ENCODE peak calls at places on chromosomes 2 and 18, in five cellular contexts. Q is IMR-90, L is adrenal gland, X is Karpas-422, J is mammary epithelial cell. I is an unnamed sample. For H3K27me3, the result is how much of the 10 kb centered on the place peaks cover.

GRCh38 chr2:178553047-178553446 is 72.8 kb downstream of the PLEKHA3 start:
- DNase-seq in Q (peak), X (no peak), L (no peak), J (peak), I (no peak)

GRCh38 chr2:174023591-174024523 is 58.7 kb upstream of the SP3 start:
- DNase-seq in L (no peak), Q (peak), J (peak), X (no peak), I (no peak)

GRCh38 chr2:6482256-6482655 is 383.5 kb downstream of the CMPK2 start:
- DNase-seq in L (no peak), J (no peak), Q (no peak), X (no peak), I (no peak)

GRCh38 chr2:189506514-189506976 is 65.3 kb downstream of the WDR75 start:
- DNase-seq in Q (peak), L (no peak), J (peak), X (no peak), I (no peak)

GRCh38 chr2:43125090-43125998 is 101.1 kb downstream of the ZFP36L2 start:
- DNase-seq in L (no peak), J (no peak), X (no peak), Q (no peak), I (no peak)

GRCh38 chr2:238709324-238709723 is 138.6 kb upstream of the TWIST2 start:
- DNase-seq in J (no peak), Q (no peak), X (no peak), L (no peak), I (no peak)

GRCh38 chr2:120778244-120778643 is 42.6 kb downstream of the GLI2 start:
- DNase-seq in L (no peak), X (no peak), Q (peak), J (no peak), I (no peak)

GRCh38 chr18:34801769-34802168 is 91.7 kb downstream of the DTNA start:
- DNase-seq in Q (peak), X (no peak), L (no peak), J (peak), I (no peak)

GRCh38 chr18:57544958-57545661 is 41.4 kb downstream of the FECH start:
- DNase-seq in J (no peak), Q (no peak), L (no peak), X (no peak), I (no peak)

GRCh38 chr2:11569636-11570035 is 35.8 kb downstream of the GREB1 start:
- DNase-seq in J (no peak), X (no peak), Q (no peak), L (no peak), I (no peak)

GRCh38 chr18:63155169-63155852 is 164.3 kb downstream of the BCL2 start:
- DNase-seq in Q (no peak), L (peak), J (no peak), X (peak), I (peak)

GRCh38 chr2:202771741-202772470 is 99.7 kb downstream of the ICA1L start:
- DNase-seq in X (no peak), J (no peak), L (peak), Q (peak), I (no peak)

GRCh38 chr18:12769644-12770440 is 67.0 kb downstream of the PSMG2 start:
- DNase-seq in Q (peak), L (no peak), X (no peak), J (no peak), I (no peak)

GRCh38 chr18:377088-377487 is 109.2 kb upstream of the THOC1 start:
- DNase-seq in J (no peak), Q (no peak), L (no peak), X (no peak), I (no peak)

GRCh38 chr2:229852565-229852964 is 69.2 kb downstream of the TRIP12 start:
- DNase-seq in X (no peak), L (peak), J (no peak), Q (peak), I (peak)

GRCh38 chr2:16722677-16723076 is 57.0 kb upstream of the CYRIA start:
- DNase-seq in Q (no peak), L (no peak), X (no peak), J (no peak), I (no peak)

GRCh38 chr2:85773692-85774091 is 19.9 kb downstream of the ATOH8 start:
- DNase-seq in J (no peak), Q (no peak), X (no peak), L (no peak), I (no peak)

GRCh38 chr2:40220177-40220925 is 231.5 kb downstream of the SLC8A1 start:
- DNase-seq in J (peak), X (no peak), Q (peak), L (no peak), I (no peak)

GRCh38 chr18:61183798-61184197 is 149.4 kb upstream of the CDH20 start:
- DNase-seq in J (no peak), X (no peak), Q (no peak), L (no peak), I (no peak)

GRCh38 chr2:165453672-165454071 is 15.8 kb upstream of the CSRNP3 start:
- DNase-seq in Q (no peak), J (no peak), X (no peak), L (no peak), I (no peak)

GRCh38 chr2:40168032-40168431 is 283.9 kb downstream of the SLC8A1 start:
- DNase-seq in Q (no peak), X (no peak), L (no peak), J (no peak), I (no peak)

GRCh38 chr2:33226546-33226945 is 249.9 kb upstream of the RASGRP3 start:
- DNase-seq in J (no peak), Q (no peak), L (no peak), X (no peak), I (no peak)

GRCh38 chr2:9069496-9069991 is 66.1 kb upstream of the MBOAT2 start:
- DNase-seq in X (no peak), J (no peak), L (no peak), Q (no peak), I (no peak)

GRCh38 chr2:204825054-204825453 is 279.8 kb downstream of the PARD3B start:
- DNase-seq in L (no peak), Q (peak), J (no peak), X (peak), I (no peak)

GRCh38 chr18:56696966-56697365 is 45.8 kb downstream of the WDR7 start:
- DNase-seq in J (peak), L (no peak), X (no peak), Q (peak), I (no peak)

GRCh38 chr2:233498126-233498525 is 68.5 kb downstream of the USP40 start:
- DNase-seq in L (no peak), X (no peak), Q (no peak), J (no peak), I (no peak)

GRCh38 chr2:183840061-183840584 is 715.9 kb downstream of the NUP35 start:
- DNase-seq in L (no peak), Q (no peak), J (no peak), X (no peak), I (no peak)

GRCh38 chr18:49459404-49460171 is 857 bp downstream of the DYM start:
- DNase-seq in J (no peak), L (peak), X (peak), Q (peak), I (no peak)

GRCh38 chr2:134774786-134775641 is 56.2 kb upstream of the TMEM163 start:
- DNase-seq in J (peak), L (no peak), Q (no peak), X (no peak), I (no peak)

GRCh38 chr2:117771969-117772630 is 42.4 kb upstream of the DDX18 start:
- DNase-seq in X (peak), L (no peak), Q (peak), J (no peak), I (no peak)

GRCh38 chr2:137964859-137965459 is 686 bp downstream of the HNMT start:
- DNase-seq in L (no peak), J (no peak), X (no peak), Q (no peak), I (no peak)

GRCh38 chr18:70194227-70194890 is 11.1 kb downstream of the RTTN start:
- DNase-seq in Q (no peak), X (no peak), L (no peak), J (no peak), I (no peak)

GRCh38 chr2:95203911-95204310 is 3.4 kb upstream of the ZNF892 start:
- DNase-seq in Q (no peak), J (no peak), L (no peak), X (no peak), I (no peak)

GRCh38 chr18:38367473-38367872 is 801.9 kb upstream of the CELF4 start:
- DNase-seq in X (no peak), L (no peak), J (no peak), Q (no peak), I (no peak)

GRCh38 chr2:233209978-233210680 is 41.3 kb upstream of the ATG16L1 start:
- DNase-seq in X (no peak), L (no peak), J (no peak), Q (no peak), I (no peak)

GRCh38 chr2:74550231-74550630 is 3.5 kb downstream of the LOXL3 start:
- DNase-seq in Q (no peak), L (no peak), J (no peak), X (no peak), I (no peak)

GRCh38 chr2:18167871-18168270 is 289.4 kb downstream of the KCNS3 start:
- DNase-seq in J (no peak), Q (no peak), X (no peak), L (no peak), I (no peak)

GRCh38 chr18:12253517-12254136 is 534 bp upstream of the CIDEA start:
- DNase-seq in L (peak), J (no peak), X (no peak), Q (no peak), I (no peak)

GRCh38 chr2:176553685-176554106 is 284.5 kb downstream of the MTX2 start:
- DNase-seq in Q (peak), J (peak), X (peak), L (peak), I (no peak)

GRCh38 chr2:176556383-176556782 is 287.1 kb downstream of the MTX2 start:
- DNase-seq in X (no peak), L (no peak), J (no peak), Q (no peak), I (no peak)

GRCh38 chr2:176555781-176556180 is 286.5 kb downstream of the MTX2 start:
- DNase-seq in Q (no peak), X (no peak), L (no peak), J (no peak), I (no peak)

GRCh38 chr2:176554107-176555048 is 285.1 kb downstream of the MTX2 start:
- DNase-seq in J (peak), Q (peak), X (peak), L (peak), I (no peak)

GRCh38 chr2:176555112-176555511 is 285.9 kb downstream of the MTX2 start:
- DNase-seq in L (no peak), Q (no peak), J (no peak), X (no peak), I (no peak)
- H3K27me3 ChIP-seq in L (under half), Q (under half), J (under half), X (under half), I (under half)

GRCh38 chr2:103166406-103167324 is 404.8 kb downstream of the TMEM182 start:
- DNase-seq in J (no peak), L (no peak), Q (no peak), X (no peak), I (no peak)
- H3K27me3 ChIP-seq in J (under half), L (under half), Q (under half), X (under half), I (under half)

DNA sequence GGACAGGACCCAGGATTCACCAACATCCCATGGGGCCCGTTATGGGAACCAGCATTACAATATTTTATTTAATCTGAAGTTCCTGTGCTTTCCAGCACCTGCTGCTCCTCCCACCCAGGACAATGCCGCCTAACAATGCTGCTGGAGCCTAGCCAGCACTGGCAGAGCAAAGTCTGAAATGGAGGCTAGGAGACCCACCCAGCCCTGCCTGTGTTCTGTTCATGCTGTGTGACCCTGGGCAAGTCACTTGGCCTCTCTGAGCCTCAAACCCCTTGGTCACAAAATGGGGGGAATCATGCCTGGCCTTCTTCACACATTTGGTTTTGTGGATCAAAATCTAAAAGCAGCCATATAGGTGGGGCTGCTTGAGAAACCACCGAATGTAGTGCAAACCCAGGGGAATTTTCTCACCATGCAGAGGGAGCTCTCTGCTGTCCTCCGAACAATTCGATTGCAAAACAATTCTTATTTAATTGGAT is 38.5 kb upstream of the ODC1 start:
- DNase-seq in Q (no peak), L (no peak), J (no peak), X (no peak), I (no peak)
- H3K27me3 ChIP-seq in Q (half or more), L (under half), J (under half), X (under half), I (under half)

GRCh38 chr2:44996356-44996755 is 12.9 kb downstream of the SIX2 start:
- DNase-seq in X (no peak), Q (no peak), L (no peak), J (no peak), I (no peak)

GRCh38 chr2:44989176-44989575 is 20.1 kb downstream of the SIX2 start:
- DNase-seq in X (no peak), L (no peak), J (no peak), Q (no peak), I (no peak)

GRCh38 chr2:44997948-44998347 is 11.3 kb downstream of the SIX2 start:
- DNase-seq in X (peak), L (no peak), Q (no peak), J (no peak), I (no peak)

GRCh38 chr2:44999540-44999939 is 9.7 kb downstream of the SIX2 start:
- DNase-seq in L (no peak), Q (no peak), X (no peak), J (no peak), I (no peak)

GRCh38 chr2:44994377-44994776 is 14.9 kb downstream of the SIX2 start:
- DNase-seq in Q (no peak), L (no peak), X (no peak), J (no peak), I (no peak)
- H3K27me3 ChIP-seq in Q (under half), L (under half), X (under half), J (under half), I (under half)

I was measured in naive thymus-derived CD4-positive, alpha-beta T cell.